ENCODE peak calls at places on chromosomes 16 and 17, in seven cellular contexts. Q, F, E, X, D, A and H are unnamed samples.

GRCh38 chr17:76384987-76385891 is 830 bp downstream of the SPHK1 start:
- DNase-seq in Q (no peak), F (peak), E (peak), X (peak), D (peak), A (no peak), H (peak)

GRCh38 chr16:87132361-87133014 is 184.7 kb downstream of the C16orf95 start:
- DNase-seq in Q (no peak), F (peak), E (peak), X (no peak), D (no peak), A (peak), H (no peak)

GRCh38 chr16:24670623-24671454 is 58.6 kb upstream of the TNRC6A start:
- DNase-seq in Q (peak), F (peak), E (peak), X (no peak), D (no peak), A (peak), H (peak)

GRCh38 chr17:45902892-45903346 is 8.6 kb downstream of the MAPT start:
- DNase-seq in Q (no peak), F (no peak), E (no peak), X (no peak), D (no peak), A (peak), H (peak)

GRCh38 chr17:45013021-45013997 is 38.1 kb downstream of the DCAKD start:
- DNase-seq in Q (peak), F (peak), E (no peak), X (no peak), D (no peak), A (peak), H (peak)

GRCh38 chr16:23905027-23905426 is 69.2 kb downstream of the PRKCB start:
- DNase-seq in Q (no peak), F (peak), E (peak), X (no peak), D (no peak), A (no peak), H (no peak)

GRCh38 chr17:78253946-78254672 is 22.7 kb downstream of the TMEM235 start:
- DNase-seq in Q (peak), F (peak), E (peak), X (peak), D (peak), A (peak), H (peak)

GRCh38 chr16:27514806-27515205 is 34.9 kb downstream of the GTF3C1 start:
- DNase-seq in Q (no peak), F (no peak), E (no peak), X (no peak), D (no peak), A (peak), H (no peak)

GRCh38 chr17:7982666-7983065 is 19.7 kb upstream of the GUCY2D start:
- DNase-seq in Q (no peak), F (peak), E (no peak), X (no peak), D (no peak), A (no peak), H (no peak)

GRCh38 chr17:35460354-35460851 is 11.8 kb upstream of the SLFN13 start:
- DNase-seq in Q (no peak), F (peak), E (no peak), X (peak), D (peak), A (no peak), H (peak)

GRCh38 chr16:68737046-68737729 is at the start of gene CDH1:
- DNase-seq in Q (no peak), F (peak), E (no peak), X (no peak), D (peak), A (no peak), H (peak)

GRCh38 chr16:12503201-12503600 is 300.5 kb downstream of the CPPED1 start:
- DNase-seq in Q (no peak), F (peak), E (no peak), X (no peak), D (no peak), A (no peak), H (peak)

GRCh38 chr17:39104046-39104445 is 47.4 kb downstream of the PLXDC1 start:
- DNase-seq in Q (no peak), F (no peak), E (no peak), X (no peak), D (no peak), A (no peak), H (no peak)

GRCh38 chr17:18039535-18040286 is 503 bp downstream of the GID4 start:
- DNase-seq in Q (no peak), F (peak), E (no peak), X (no peak), D (peak), A (no peak), H (peak)

GRCh38 chr16:63129411-63130125 is 1093.3 kb upstream of the CDH8 start:
- DNase-seq in Q (no peak), F (no peak), E (no peak), X (no peak), D (no peak), A (no peak), H (no peak)

GRCh38 chr17:75774471-75774987 is 9.5 kb upstream of the GALK1 start:
- DNase-seq in Q (no peak), F (no peak), E (peak), X (no peak), D (peak), A (no peak), H (no peak)

GRCh38 chr17:81607431-81607830 is 29.5 kb downstream of the NPLOC4 start:
- DNase-seq in Q (no peak), F (no peak), E (no peak), X (no peak), D (no peak), A (no peak), H (no peak)

GRCh38 chr16:27768651-27769270 is 218.8 kb downstream of the KATNIP start:
- DNase-seq in Q (peak), F (no peak), E (no peak), X (no peak), D (no peak), A (no peak), H (no peak)

GRCh38 chr17:76426853-76427252 is 26.1 kb downstream of the UBE2O start:
- DNase-seq in Q (no peak), F (no peak), E (no peak), X (no peak), D (no peak), A (no peak), H (no peak)

GRCh38 chr16:69711115-69711740 is 15.1 kb downstream of the NQO1 start:
- DNase-seq in Q (no peak), F (no peak), E (peak), X (no peak), D (peak), A (no peak), H (no peak)

GRCh38 chr16:88502371-88502770 is 49.3 kb downstream of the ZFPM1 start:
- DNase-seq in Q (no peak), F (no peak), E (no peak), X (no peak), D (no peak), A (no peak), H (no peak)

GRCh38 chr17:4304417-4305027 is 40.7 kb upstream of the ANKFY1 start:
- DNase-seq in Q (peak), F (peak), E (no peak), X (peak), D (peak), A (peak), H (peak)

GRCh38 chr16:82345318-82345717 is 175.3 kb upstream of the MPHOSPH6 start:
- DNase-seq in Q (no peak), F (no peak), E (no peak), X (no peak), D (no peak), A (no peak), H (no peak)

GRCh38 chr17:12536472-12536871 is 129.2 kb upstream of the MYOCD start:
- DNase-seq in Q (no peak), F (no peak), E (no peak), X (no peak), D (no peak), A (no peak), H (no peak)

GRCh38 chr17:34980681-34981537 is 597 bp downstream of the LIG3 start:
- DNase-seq in Q (peak), F (peak), E (peak), X (peak), D (no peak), A (peak), H (peak)

GRCh38 chr17:82913304-82914043 is 73.7 kb upstream of the ZNF750 start:
- DNase-seq in Q (no peak), F (peak), E (no peak), X (no peak), D (no peak), A (no peak), H (peak)

GRCh38 chr16:58236231-58236690 is 38.4 kb upstream of the CSNK2A2 start:
- DNase-seq in Q (peak), F (peak), E (no peak), X (peak), D (peak), A (peak), H (peak)

GRCh38 chr17:32502013-32502412 is 15.2 kb downstream of the CDK5R1 start:
- DNase-seq in Q (no peak), F (no peak), E (no peak), X (no peak), D (no peak), A (no peak), H (no peak)

GRCh38 chr16:50270510-50271147 is 4.3 kb downstream of the ADCY7 start:
- DNase-seq in Q (no peak), F (no peak), E (peak), X (no peak), D (no peak), A (no peak), H (no peak)

GRCh38 chr17:40486513-40487370 is 14.7 kb downstream of the TNS4 start:
- DNase-seq in Q (no peak), F (no peak), E (no peak), X (no peak), D (no peak), A (no peak), H (no peak)

GRCh38 chr16:68105611-68106010 is 20.4 kb downstream of the NFATC3 start:
- DNase-seq in Q (no peak), F (no peak), E (no peak), X (no peak), D (no peak), A (no peak), H (no peak)

GRCh38 chr17:4566785-4567184 is 6.4 kb upstream of the GGT6 start:
- DNase-seq in Q (peak), F (peak), E (no peak), X (no peak), D (no peak), A (peak), H (peak)

GRCh38 chr16:21302454-21302853 is 24.4 kb upstream of the CRYM start:
- DNase-seq in Q (no peak), F (no peak), E (no peak), X (no peak), D (no peak), A (no peak), H (no peak)

GRCh38 chr17:67477687-67478086 is 100.6 kb downstream of the PITPNC1 start:
- DNase-seq in Q (no peak), F (no peak), E (no peak), X (peak), D (peak), A (no peak), H (no peak)

GRCh38 chr16:50591209-50591608 is 43.0 kb downstream of the NKD1 start:
- DNase-seq in Q (no peak), F (no peak), E (no peak), X (no peak), D (no peak), A (no peak), H (no peak)

GRCh38 chr16:24771779-24772157 is 42.3 kb downstream of the TNRC6A start:
- DNase-seq in Q (no peak), F (no peak), E (no peak), X (no peak), D (no peak), A (no peak), H (no peak)

GRCh38 chr16:71424626-71425025 is 17.2 kb downstream of the TLE7 start:
- DNase-seq in Q (no peak), F (no peak), E (no peak), X (no peak), D (no peak), A (no peak), H (no peak)